ENCODE peak calls at places on chromosome 21, in ten cellular contexts. C, R, Q, U, O, Z, K, Y, P and F are unnamed samples.

GRCh38 chr21:17479606-17480005 is 33.2 kb upstream of the CXADR start:
- DNase-seq in C (no peak), R (no peak), Q (no peak), U (no peak), O (no peak), Z (no peak), K (no peak), Y (no peak), P (no peak), F (no peak)

GRCh38 chr21:34227386-34227852 is 136.4 kb upstream of the KCNE2 start:
- DNase-seq in C (no peak), R (no peak), Q (no peak), U (no peak), O (no peak), Z (no peak), K (no peak), Y (no peak), P (no peak), F (peak)

GRCh38 chr21:28521932-28522826 is 470.5 kb downstream of the LTN1 start:
- DNase-seq in C (no peak), R (no peak), Q (no peak), U (no peak), O (no peak), Z (peak), K (no peak), Y (no peak), P (peak), F (peak)

GRCh38 chr21:37546949-37547614 is 180.5 kb downstream of the DYRK1A start:
- DNase-seq in C (no peak), R (no peak), Q (no peak), U (no peak), O (no peak), Z (no peak), K (peak), Y (peak), P (peak), F (peak)

GRCh38 chr21:41220208-41220733 is 52.3 kb downstream of the BACE2 start:
- DNase-seq in C (no peak), R (no peak), Q (no peak), U (no peak), O (no peak), Z (no peak), K (no peak), Y (no peak), P (no peak), F (peak)

GRCh38 chr21:29298348-29299045 is at the start of gene BACH1:
- DNase-seq in C (peak), R (peak), Q (peak), U (peak), O (peak), Z (peak), K (peak), Y (peak), P (peak), F (peak)

GRCh38 chr21:42232176-42232825 is 13.4 kb downstream of the ABCG1 start:
- DNase-seq in C (peak), R (no peak), Q (no peak), U (no peak), O (no peak), Z (no peak), K (peak), Y (no peak), P (no peak), F (no peak)

GRCh38 chr21:31497939-31498338 is 153.9 kb upstream of the TIAM1 start:
- DNase-seq in C (no peak), R (no peak), Q (no peak), U (no peak), O (no peak), Z (no peak), K (no peak), Y (no peak), P (no peak), F (no peak)

GRCh38 chr21:33096426-33096825 is 26.5 kb downstream of the OLIG1 start:
- DNase-seq in C (no peak), R (no peak), Q (no peak), U (no peak), O (no peak), Z (no peak), K (no peak), Y (no peak), P (no peak), F (no peak)

GRCh38 chr21:28832013-28832714 is 160.5 kb downstream of the LTN1 start:
- DNase-seq in C (no peak), R (no peak), Q (no peak), U (no peak), O (peak), Z (no peak), K (no peak), Y (no peak), P (peak), F (peak)

GRCh38 chr21:41726058-41726558 is 40.7 kb downstream of the RIPK4 start:
- DNase-seq in C (no peak), R (no peak), Q (no peak), U (no peak), O (no peak), Z (no peak), K (no peak), Y (no peak), P (no peak), F (no peak)

GRCh38 chr21:41767606-41768370 is 936 bp upstream of the RIPK4 start:
- DNase-seq in C (no peak), R (no peak), Q (no peak), U (no peak), O (no peak), Z (no peak), K (no peak), Y (no peak), P (no peak), F (peak)

GRCh38 chr21:45289655-45290515 is 2.2 kb upstream of the POFUT2 start:
- DNase-seq in C (no peak), R (no peak), Q (no peak), U (no peak), O (no peak), Z (no peak), K (no peak), Y (no peak), P (no peak), F (no peak)

GRCh38 chr21:45618846-45619485 is 24.6 kb upstream of the PCBP3 start:
- DNase-seq in C (no peak), R (no peak), Q (no peak), U (no peak), O (no peak), Z (no peak), K (no peak), Y (no peak), P (no peak), F (no peak)

GRCh38 chr21:25895565-25896205 is 160.9 kb downstream of the GABPA start:
- DNase-seq in C (peak), R (no peak), Q (no peak), U (no peak), O (no peak), Z (no peak), K (peak), Y (peak), P (no peak), F (peak)

GRCh38 chr21:34280389-34280795 is 83.4 kb upstream of the KCNE2 start:
- DNase-seq in C (no peak), R (no peak), Q (no peak), U (no peak), O (no peak), Z (no peak), K (no peak), Y (no peak), P (no peak), F (peak)

GRCh38 chr21:39444406-39445145 is 1.0 kb downstream of the LCA5L start:
- DNase-seq in C (no peak), R (no peak), Q (no peak), U (no peak), O (no peak), Z (peak), K (peak), Y (peak), P (no peak), F (peak)

GRCh38 chr21:29320021-29320420 is 21.3 kb downstream of the BACH1 start:
- DNase-seq in C (no peak), R (no peak), Q (no peak), U (no peak), O (no peak), Z (no peak), K (no peak), Y (no peak), P (no peak), F (no peak)

GRCh38 chr21:45299026-45299863 is 11.6 kb upstream of the POFUT2 start:
- DNase-seq in C (no peak), R (no peak), Q (no peak), U (no peak), O (no peak), Z (no peak), K (no peak), Y (no peak), P (no peak), F (no peak)

GRCh38 chr21:34511787-34512451 is at the start of gene KCNE1:
- DNase-seq in C (no peak), R (no peak), Q (no peak), U (no peak), O (no peak), Z (no peak), K (no peak), Y (no peak), P (no peak), F (no peak)

GRCh38 chr21:42363331-42363730 is 3.0 kb downstream of the TFF1 start:
- DNase-seq in C (no peak), R (no peak), Q (no peak), U (no peak), O (no peak), Z (no peak), K (no peak), Y (no peak), P (no peak), F (no peak)

GRCh38 chr21:42653492-42654061 is at the start of gene PDE9A:
- DNase-seq in C (peak), R (no peak), Q (no peak), U (no peak), O (peak), Z (no peak), K (no peak), Y (peak), P (no peak), F (no peak)

GRCh38 chr21:40278345-40278744 is 411.1 kb downstream of the PCP4 start:
- DNase-seq in C (no peak), R (no peak), Q (no peak), U (no peak), O (no peak), Z (no peak), K (no peak), Y (no peak), P (no peak), F (no peak)

GRCh38 chr21:35824136-35824535 is 236.2 kb downstream of the SETD4 start:
- DNase-seq in C (no peak), R (no peak), Q (no peak), U (no peak), O (no peak), Z (no peak), K (no peak), Y (no peak), P (no peak), F (no peak)

GRCh38 chr21:26918318-26919065 is 48.4 kb downstream of the ADAMTS5 start:
- DNase-seq in C (no peak), R (no peak), Q (no peak), U (no peak), O (no peak), Z (no peak), K (no peak), Y (peak), P (no peak), F (no peak)

GRCh38 chr21:45975017-45975595 is 6.5 kb upstream of the COL6A1 start:
- DNase-seq in C (no peak), R (no peak), Q (no peak), U (no peak), O (no peak), Z (no peak), K (no peak), Y (no peak), P (no peak), F (peak)

GRCh38 chr21:45502600-45502999 is 39.6 kb downstream of the SLC19A1 start:
- DNase-seq in C (no peak), R (no peak), Q (no peak), U (no peak), O (peak), Z (no peak), K (no peak), Y (no peak), P (no peak), F (no peak)

GRCh38 chr21:44449473-44450363 is 5.6 kb upstream of the LRRC3 start:
- DNase-seq in C (no peak), R (no peak), Q (no peak), U (no peak), O (peak), Z (no peak), K (no peak), Y (no peak), P (no peak), F (no peak)

GRCh38 chr21:39564200-39564599 is 48.5 kb upstream of the B3GALT5 start:
- DNase-seq in C (no peak), R (no peak), Q (no peak), U (no peak), O (no peak), Z (peak), K (no peak), Y (no peak), P (no peak), F (no peak)